ENCODE peak calls at places on chromosome 5, in six cellular contexts. Q is epithelial cell of esophagus, V is activated B cell treated with CpG ODN at 0.5 μM for 24 hours, W is fibroblast of pulmonary artery, S is BJ, F is left ventricle myocardium inferior. X is an unnamed sample.

GRCh38 chr5:168365581-168366081 is 74.2 kb downstream of the WWC1 start:
- DNase-seq in Q (peak; percentile 97), V (no peak), W (peak; percentile 50), S (no peak), F (no peak), X (no peak)

GRCh38 chr5:67493676-67494075 is 297.1 kb upstream of the CD180 start:
- DNase-seq in Q (peak; percentile 46), V (no peak), W (peak; percentile 31), S (no peak), F (peak; percentile 32), X (no peak)

GRCh38 chr5:80760178-80760577 is 105.4 kb upstream of the DHFR start:
- DNase-seq in Q (no peak), V (no peak), W (no peak), S (no peak), F (no peak), X (no peak)

GRCh38 chr5:142104491-142104890 is 4.1 kb upstream of the NDFIP1 start:
- DNase-seq in Q (no peak), V (no peak), W (no peak), S (no peak), F (no peak), X (no peak)

GRCh38 chr5:55694152-55694830 is 17.8 kb downstream of the SLC38A9 start:
- DNase-seq in Q (peak; percentile 45), V (no peak), W (peak; percentile 62), S (no peak), F (no peak), X (no peak)

GRCh38 chr5:78644741-78645300 is 3.8 kb downstream of the LHFPL2 start:
- DNase-seq in Q (no peak), V (no peak), W (no peak), S (no peak), F (no peak), X (no peak)

GRCh38 chr5:42784132-42784531 is 27.5 kb downstream of the CCDC152 start:
- DNase-seq in Q (no peak), V (no peak), W (no peak), S (no peak), F (no peak), X (no peak)

GRCh38 chr5:91390268-91390667 is 7.2 kb upstream of the ARRDC3 start:
- DNase-seq in Q (no peak), V (no peak), W (no peak), S (no peak), F (no peak), X (no peak)

GRCh38 chr5:126437706-126438105 is 14.5 kb downstream of the GRAMD2B start:
- DNase-seq in Q (no peak), V (no peak), W (no peak), S (no peak), F (no peak), X (no peak)

GRCh38 chr5:177468329-177469058 is 4.9 kb downstream of the DBN1 start:
- DNase-seq in Q (peak; percentile 82), V (no peak), W (no peak), S (peak; percentile 51), F (peak; percentile 63), X (no peak)

GRCh38 chr5:14417792-14418765 is 163.5 kb upstream of the OTULINL start:
- DNase-seq in Q (no peak), V (no peak), W (peak; percentile 80), S (no peak), F (no peak), X (no peak)

GRCh38 chr5:133715622-133716021 is 103.3 kb upstream of the FSTL4 start:
- DNase-seq in Q (no peak), V (no peak), W (no peak), S (no peak), F (no peak), X (no peak)

GRCh38 chr5:112174959-112175594 is 244.0 kb downstream of the EPB41L4A start:
- DNase-seq in Q (peak; percentile 66), V (no peak), W (peak; percentile 70), S (no peak), F (no peak), X (no peak)

GRCh38 chr5:112183103-112183634 is 235.9 kb downstream of the EPB41L4A start:
- DNase-seq in Q (peak; percentile 86), V (no peak), W (peak; percentile 20), S (no peak), F (no peak), X (no peak)

GRCh38 chr5:112179290-112179689 is 239.8 kb downstream of the EPB41L4A start:
- DNase-seq in Q (no peak), V (no peak), W (no peak), S (no peak), F (no peak), X (no peak)
- TF ChIP-seq CTCF in Q (no peak), V (no peak), W (no peak), S (no peak), F (no peak), X (no peak)

DNA sequence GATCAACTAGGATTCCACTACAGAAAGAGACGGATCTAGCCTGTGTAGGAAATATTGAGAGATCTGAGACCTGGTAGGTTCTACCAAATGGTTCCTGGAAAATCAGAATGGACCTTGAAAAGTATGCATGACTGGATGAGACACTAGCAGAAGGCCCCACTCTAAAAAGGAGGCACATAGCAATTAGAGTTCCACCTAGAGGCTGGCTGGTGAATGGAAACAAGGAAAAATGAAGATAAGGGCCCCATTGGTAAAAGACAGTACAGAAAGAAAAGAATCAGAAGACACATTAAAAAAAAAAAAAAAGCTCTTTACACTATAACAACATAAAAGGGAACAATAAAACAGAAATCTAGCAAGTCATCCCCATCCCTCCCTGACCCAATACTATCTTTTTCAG is 518.5 kb downstream of the NR2F1-AS1 start:
- DNase-seq in Q (peak; percentile 32), V (no peak), W (no peak), S (no peak), F (no peak), X (no peak)
- TF ChIP-seq CTCF in Q (peak; percentile 55), V (no peak), W (peak; percentile 37), S (peak; percentile 10), F (no peak), X (no peak)

GRCh38 chr5:151810907-151811306 is 39.2 kb downstream of the G3BP1 start:
- DNase-seq in Q (no peak), V (no peak), W (no peak), S (no peak), F (no peak), X (no peak)
- TF ChIP-seq CTCF in Q (no peak), V (no peak), W (no peak), S (no peak), F (no peak), X (no peak)

GRCh38 chr5:96434201-96434645 is 1.2 kb upstream of the PCSK1 start:
- DNase-seq in Q (peak; percentile 67), V (no peak), W (peak; percentile 87), S (no peak), F (peak; percentile 53), X (no peak)

GRCh38 chr5:96440185-96440538 is 7.1 kb upstream of the PCSK1 start:
- DNase-seq in Q (no peak), V (no peak), W (no peak), S (no peak), F (no peak), X (no peak)

DNA sequence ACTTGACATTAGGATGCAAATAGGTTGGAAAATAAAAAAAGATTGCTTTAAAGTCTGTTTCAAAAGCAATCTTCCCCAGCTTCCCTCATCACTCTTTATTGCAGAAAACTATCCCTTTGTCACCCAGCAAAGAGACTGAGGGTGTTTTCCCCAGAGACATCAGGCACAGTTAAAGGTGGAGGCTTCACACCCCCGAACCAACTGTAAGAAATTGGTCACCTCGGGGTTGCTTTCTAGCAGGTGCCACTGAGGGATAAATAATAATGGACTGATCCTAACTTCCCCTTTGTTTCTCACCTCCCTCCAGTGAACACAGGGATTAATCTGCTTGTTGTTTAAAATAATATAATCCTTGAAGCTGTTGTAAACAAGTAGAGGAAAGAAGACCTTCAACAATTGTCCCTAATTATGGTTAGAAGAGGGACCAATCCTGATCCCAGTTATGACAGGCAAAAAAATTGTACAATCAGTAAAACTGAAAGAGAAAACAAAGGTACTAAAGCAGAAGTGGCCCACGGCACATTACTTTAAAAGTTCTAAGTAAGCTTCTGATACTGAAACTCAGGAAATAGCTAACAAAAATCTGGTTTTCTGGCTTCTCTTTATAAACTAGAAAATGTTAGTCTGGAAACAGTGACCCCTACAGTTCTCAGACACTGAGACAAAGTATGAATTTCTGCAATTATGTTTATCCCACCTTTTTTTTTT is 6.6 kb upstream of the PCSK1 start:
- DNase-seq in Q (no peak), V (no peak), W (peak; percentile 18), S (no peak), F (no peak), X (no peak)
- TF ChIP-seq CTCF in Q (no peak), V (no peak), W (peak; percentile 29), S (peak; percentile 2), F (no peak), X (no peak)

GRCh38 chr5:149036168-149036567 is 26.7 kb downstream of the SH3TC2 start:
- DNase-seq in Q (no peak), V (no peak), W (no peak), S (no peak), F (no peak), X (no peak)
- TF ChIP-seq CTCF in Q (no peak), V (no peak), W (no peak), S (no peak), F (no peak), X (no peak)

GRCh38 chr5:139312075-139312474 is 18.5 kb downstream of the MATR3 start:
- DNase-seq in Q (no peak), V (no peak), W (no peak), S (no peak), F (no peak), X (no peak)
- TF ChIP-seq CTCF in Q (no peak), V (no peak), W (no peak), S (no peak), F (no peak), X (no peak)